ENCODE peak calls at places on chromosomes 16 and 17, in ten cellular contexts. Y, I, X, T, O, C, K, G, N and E are unnamed samples.

GRCh38 chr16:15435216-15435864 is 952 bp downstream of the BMERB1 start:
- DNase-seq in Y (no peak), I (no peak), X (no peak), T (no peak), O (no peak), C (no peak), K (no peak), G (no peak), N (no peak), E (peak; percentile 5)

GRCh38 chr17:65123757-65124675 is 13.2 kb upstream of the RGS9 start:
- DNase-seq in Y (no peak), I (no peak), X (no peak), T (no peak), O (no peak), C (no peak), K (no peak), G (no peak), N (no peak), E (no peak)

GRCh38 chr17:46742539-46743270 is 75.8 kb downstream of the WNT3 start:
- DNase-seq in Y (no peak), I (no peak), X (peak; percentile 79), T (peak; percentile 39), O (no peak), C (peak; percentile 41), K (no peak), G (no peak), N (no peak), E (no peak)

GRCh38 chr17:48542956-48543853 is 1.7 kb downstream of the HOXB2 start:
- DNase-seq in Y (no peak), I (peak; percentile 33), X (no peak), T (no peak), O (no peak), C (no peak), K (peak; percentile 34), G (no peak), N (peak; percentile 47), E (peak; percentile 74)

GRCh38 chr16:54928421-54929089 is 2.1 kb upstream of the IRX5 start:
- DNase-seq in Y (no peak), I (peak; percentile 69), X (no peak), T (no peak), O (peak; percentile 88), C (no peak), K (no peak), G (peak; percentile 77), N (peak; percentile 76), E (peak; percentile 38)

GRCh38 chr16:74034862-74035261 is 261.8 kb upstream of the PSMD7 start:
- DNase-seq in Y (no peak), I (no peak), X (no peak), T (no peak), O (peak; percentile 47), C (no peak), K (no peak), G (no peak), N (no peak), E (no peak)

GRCh38 chr17:73017653-73018052 is 74.8 kb downstream of the SLC39A11 start:
- DNase-seq in Y (no peak), I (no peak), X (peak; percentile 71), T (peak; percentile 41), O (no peak), C (peak; percentile 30), K (no peak), G (no peak), N (no peak), E (no peak)

GRCh38 chr16:87707097-87707496 is 58.7 kb downstream of the KLHDC4 start:
- DNase-seq in Y (no peak), I (no peak), X (no peak), T (no peak), O (no peak), C (no peak), K (no peak), G (no peak), N (no peak), E (no peak)

GRCh38 chr16:66318505-66318904 is 48.0 kb upstream of the CDH5 start:
- DNase-seq in Y (no peak), I (no peak), X (no peak), T (no peak), O (no peak), C (no peak), K (no peak), G (no peak), N (no peak), E (no peak)

GRCh38 chr17:12231027-12231682 is 210.5 kb downstream of the MAP2K4 start:
- DNase-seq in Y (no peak), I (no peak), X (no peak), T (peak; percentile 8), O (no peak), C (no peak), K (no peak), G (no peak), N (no peak), E (no peak)

GRCh38 chr16:6725634-6726331 is 606.9 kb upstream of the RBFOX1 start:
- DNase-seq in Y (no peak), I (no peak), X (no peak), T (no peak), O (no peak), C (no peak), K (no peak), G (no peak), N (no peak), E (no peak)
- TF ChIP-seq CTCF in Y (peak; percentile 44), I (no peak), X (no peak), T (no peak), O (no peak), C (no peak), K (no peak), G (no peak), N (no peak), E (no peak)

GRCh38 chr17:56601613-56602012 is 8.1 kb downstream of the NOG start:
- DNase-seq in Y (no peak), I (no peak), X (no peak), T (no peak), O (no peak), C (no peak), K (no peak), G (no peak), N (no peak), E (no peak)
- H3K27me3 ChIP-seq in Y (no peaks in the 10 kb centered on the region), I (peaks cover 62% of the 10 kb centered on the region), X (no peaks in the 10 kb centered on the region), T (peaks cover 6% of the 10 kb centered on the region), O (peaks cover 8% of the 10 kb centered on the region), C (peaks cover 2% of the 10 kb centered on the region), K (no peaks in the 10 kb centered on the region), G (peaks cover 75% of the 10 kb centered on the region), N (peaks cover 91% of the 10 kb centered on the region), E (no peaks in the 10 kb centered on the region)

DNA sequence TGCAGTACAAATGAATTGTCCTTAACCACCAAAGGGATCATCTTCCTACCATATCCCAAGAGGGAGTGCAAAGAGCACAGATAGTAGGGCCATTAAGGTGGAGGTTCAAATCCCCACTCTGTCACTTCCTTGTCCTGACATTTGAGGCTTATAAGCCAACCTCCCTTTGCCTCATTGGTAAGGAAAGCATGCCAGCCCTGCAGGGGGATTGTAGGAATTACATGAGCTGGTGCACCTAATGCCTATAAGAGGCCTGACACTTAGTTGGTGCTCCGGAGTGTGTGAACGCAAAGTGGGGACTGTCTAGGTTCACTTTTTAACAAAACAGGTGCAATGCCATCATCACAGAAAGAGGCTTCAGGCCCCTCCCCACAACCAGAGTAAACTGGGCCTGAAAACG is 374.4 kb downstream of the SNX29 start:
- DNase-seq in Y (no peak), I (no peak), X (no peak), T (no peak), O (no peak), C (no peak), K (no peak), G (no peak), N (no peak), E (no peak)
- TF ChIP-seq CTCF in Y (no peak), I (no peak), X (no peak), T (no peak), O (no peak), C (no peak), K (no peak), G (no peak), N (no peak), E (no peak)

DNA sequence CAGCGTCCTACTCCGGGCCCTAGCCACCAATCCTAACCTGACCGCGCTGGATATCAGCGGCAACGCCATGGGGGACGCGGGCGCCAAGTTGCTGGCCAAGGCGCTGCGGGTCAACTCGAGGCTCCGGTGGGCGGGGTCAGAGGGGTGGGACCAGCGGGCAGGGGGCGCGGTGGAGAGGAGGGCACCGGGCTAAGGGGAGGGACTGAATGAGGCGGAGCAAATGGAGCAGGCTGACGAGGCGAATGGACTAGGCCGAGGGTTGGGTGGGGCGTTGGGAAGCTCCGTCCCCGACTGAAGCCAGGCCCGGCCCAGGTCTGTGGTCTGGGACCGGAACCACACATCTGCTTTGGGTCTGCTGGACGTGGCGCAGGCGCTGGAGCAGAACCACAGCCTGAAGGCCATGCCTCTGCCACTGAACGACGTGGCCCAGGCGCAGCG is 4.6 kb downstream of the CARMIL2 start:
- DNase-seq in Y (no peak), I (no peak), X (no peak), T (no peak), O (no peak), C (no peak), K (no peak), G (no peak), N (no peak), E (no peak)
- H3K27me3 ChIP-seq in Y (no peaks in the 10 kb centered on the region), I (peaks cover 100% of the 10 kb centered on the region), X (peaks cover 51% of the 10 kb centered on the region), T (peaks cover 60% of the 10 kb centered on the region), O (no peaks in the 10 kb centered on the region), C (peaks cover 40% of the 10 kb centered on the region), K (no peaks in the 10 kb centered on the region), G (peaks cover 100% of the 10 kb centered on the region), N (peaks cover 100% of the 10 kb centered on the region), E (no peaks in the 10 kb centered on the region)

DNA sequence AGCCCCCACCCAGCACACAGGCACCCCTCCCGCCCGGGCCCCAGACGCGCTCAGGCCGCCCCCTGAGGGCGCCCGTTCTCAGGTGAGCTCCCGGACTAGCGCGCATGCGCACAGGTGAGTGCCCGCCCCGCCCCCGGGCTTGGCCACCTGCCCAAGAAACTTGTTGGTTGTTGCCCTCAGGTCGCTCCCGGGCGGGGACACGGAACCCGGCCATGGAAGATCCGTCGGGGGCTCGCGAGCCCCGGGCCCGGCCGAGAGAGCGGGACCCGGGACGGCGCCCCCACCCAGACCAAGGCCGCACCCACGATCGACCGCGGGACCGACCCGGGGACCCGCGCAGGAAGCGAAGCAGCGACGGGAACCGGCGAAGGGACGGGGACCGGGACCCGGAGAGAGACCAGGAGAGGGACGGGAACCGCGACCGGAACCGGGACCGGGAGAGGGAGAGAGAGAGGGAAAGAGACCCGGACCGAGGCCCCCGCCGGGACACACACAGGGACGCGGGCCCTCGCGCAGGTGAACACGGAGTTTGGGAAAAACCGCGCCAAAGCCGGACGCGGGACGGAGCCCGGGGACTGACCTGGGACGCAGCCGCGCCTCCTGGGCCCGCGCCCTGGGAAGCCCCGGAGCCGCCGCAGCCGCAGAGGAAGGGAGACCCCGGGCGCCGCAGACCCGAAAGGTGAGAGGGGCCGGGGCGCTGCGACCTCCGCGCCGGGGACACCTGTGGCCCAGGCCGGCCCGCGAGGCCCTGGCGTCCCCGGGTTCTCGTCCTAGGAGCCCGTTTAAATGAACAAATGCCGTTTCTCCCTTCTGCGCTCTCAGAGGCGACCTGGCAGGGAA is at the start of gene MARVELD3:
- DNase-seq in Y (no peak), I (no peak), X (no peak), T (no peak), O (no peak), C (no peak), K (no peak), G (peak; percentile 93), N (no peak), E (peak; percentile 35)
- TF ChIP-seq CTCF in Y (no peak), I (no peak), X (no peak), T (no peak), O (no peak), C (no peak), K (no peak), G (no peak), N (no peak), E (peak; percentile 24)

GRCh38 chr16:13049688-13050087 is 148.3 kb downstream of the SHISA9 start:
- DNase-seq in Y (no peak), I (no peak), X (no peak), T (no peak), O (no peak), C (no peak), K (no peak), G (no peak), N (no peak), E (no peak)
- H3K27me3 ChIP-seq in Y (no peaks in the 10 kb centered on the region), I (no peaks in the 10 kb centered on the region), X (no peaks in the 10 kb centered on the region), T (no peaks in the 10 kb centered on the region), O (no peaks in the 10 kb centered on the region), C (no peaks in the 10 kb centered on the region), K (no peaks in the 10 kb centered on the region), G (no peaks in the 10 kb centered on the region), N (peaks cover 6% of the 10 kb centered on the region), E (no peaks in the 10 kb centered on the region)